ENCODE peak calls at places on chromosome 10, in seven cellular contexts. One of them, this sample, is unnamed.

GRCh38 chr10:86795353-86795752 is 38.9 kb downstream of the BMPR1A start:
- DNase-seq in renal cortical epithelial cell: peak
- DNase-seq in left ventricle myocardium inferior: no peak
- DNase-seq in stimulated activated CD8-positive, alpha-beta memory T cell treated with anti-CD3 and anti-CD28 coated beads, Interleukin-4, amount 100 ng/mL, for 1 hour: no peak
- DNase-seq in activated CD8-positive, alpha-beta memory T cell treated with anti-CD3 and anti-CD28 coated beads for 4 hours: no peak
- DNase-seq in fibroblast of the aortic adventitia: peak
- DNase-seq in right cardiac atrium: no peak
- DNase-seq in this sample: no peak

GRCh38 chr10:14879055-14879800 is 562 bp downstream of the SUV39H2 start:
- DNase-seq in stimulated activated CD8-positive, alpha-beta memory T cell treated with anti-CD3 and anti-CD28 coated beads, Interleukin-4, amount 100 ng/mL, for 1 hour: no peak
- DNase-seq in activated CD8-positive, alpha-beta memory T cell treated with anti-CD3 and anti-CD28 coated beads for 4 hours: peak
- DNase-seq in left ventricle myocardium inferior: peak
- DNase-seq in renal cortical epithelial cell: peak
- DNase-seq in fibroblast of the aortic adventitia: peak
- DNase-seq in right cardiac atrium: peak
- DNase-seq in this sample: peak

GRCh38 chr10:4215485-4215884 is 430.5 kb upstream of the KLF6 start:
- DNase-seq in left ventricle myocardium inferior: no peak
- DNase-seq in activated CD8-positive, alpha-beta memory T cell treated with anti-CD3 and anti-CD28 coated beads for 4 hours: no peak
- DNase-seq in renal cortical epithelial cell: no peak
- DNase-seq in right cardiac atrium: no peak
- DNase-seq in stimulated activated CD8-positive, alpha-beta memory T cell treated with anti-CD3 and anti-CD28 coated beads, Interleukin-4, amount 100 ng/mL, for 1 hour: no peak
- DNase-seq in fibroblast of the aortic adventitia: no peak
- DNase-seq in this sample: no peak

GRCh38 chr10:119980956-119981355 is 88.4 kb downstream of the SEC23IP start:
- DNase-seq in fibroblast of the aortic adventitia: no peak
- DNase-seq in right cardiac atrium: no peak
- DNase-seq in left ventricle myocardium inferior: no peak
- DNase-seq in renal cortical epithelial cell: no peak
- DNase-seq in stimulated activated CD8-positive, alpha-beta memory T cell treated with anti-CD3 and anti-CD28 coated beads, Interleukin-4, amount 100 ng/mL, for 1 hour: no peak
- DNase-seq in activated CD8-positive, alpha-beta memory T cell treated with anti-CD3 and anti-CD28 coated beads for 4 hours: no peak
- DNase-seq in this sample: no peak

GRCh38 chr10:25902002-25902401 is 32.0 kb upstream of the MYO3A start:
- DNase-seq in right cardiac atrium: no peak
- DNase-seq in activated CD8-positive, alpha-beta memory T cell treated with anti-CD3 and anti-CD28 coated beads for 4 hours: no peak
- DNase-seq in left ventricle myocardium inferior: no peak
- DNase-seq in fibroblast of the aortic adventitia: no peak
- DNase-seq in renal cortical epithelial cell: no peak
- DNase-seq in stimulated activated CD8-positive, alpha-beta memory T cell treated with anti-CD3 and anti-CD28 coated beads, Interleukin-4, amount 100 ng/mL, for 1 hour: no peak
- DNase-seq in this sample: no peak

GRCh38 chr10:110007171-110007700 is 548 bp upstream of the ADD3 start:
- DNase-seq in fibroblast of the aortic adventitia: no peak
- DNase-seq in stimulated activated CD8-positive, alpha-beta memory T cell treated with anti-CD3 and anti-CD28 coated beads, Interleukin-4, amount 100 ng/mL, for 1 hour: no peak
- DNase-seq in left ventricle myocardium inferior: no peak
- DNase-seq in right cardiac atrium: no peak
- DNase-seq in renal cortical epithelial cell: no peak
- DNase-seq in activated CD8-positive, alpha-beta memory T cell treated with anti-CD3 and anti-CD28 coated beads for 4 hours: peak
- DNase-seq in this sample: no peak

GRCh38 chr10:3255086-3255485 is 82.5 kb upstream of the PITRM1 start:
- DNase-seq in right cardiac atrium: no peak
- DNase-seq in renal cortical epithelial cell: no peak
- DNase-seq in stimulated activated CD8-positive, alpha-beta memory T cell treated with anti-CD3 and anti-CD28 coated beads, Interleukin-4, amount 100 ng/mL, for 1 hour: no peak
- DNase-seq in left ventricle myocardium inferior: no peak
- DNase-seq in fibroblast of the aortic adventitia: no peak
- DNase-seq in activated CD8-positive, alpha-beta memory T cell treated with anti-CD3 and anti-CD28 coated beads for 4 hours: no peak
- DNase-seq in this sample: no peak

GRCh38 chr10:127175357-127176110 is 20.9 kb downstream of the INSYN2A start:
- DNase-seq in stimulated activated CD8-positive, alpha-beta memory T cell treated with anti-CD3 and anti-CD28 coated beads, Interleukin-4, amount 100 ng/mL, for 1 hour: no peak
- DNase-seq in activated CD8-positive, alpha-beta memory T cell treated with anti-CD3 and anti-CD28 coated beads for 4 hours: no peak
- DNase-seq in renal cortical epithelial cell: no peak
- DNase-seq in left ventricle myocardium inferior: no peak
- DNase-seq in right cardiac atrium: no peak
- DNase-seq in fibroblast of the aortic adventitia: no peak
- DNase-seq in this sample: no peak

GRCh38 chr10:70761031-70761601 is 24.1 kb downstream of the TBATA start:
- DNase-seq in renal cortical epithelial cell: no peak
- DNase-seq in activated CD8-positive, alpha-beta memory T cell treated with anti-CD3 and anti-CD28 coated beads for 4 hours: no peak
- DNase-seq in left ventricle myocardium inferior: no peak
- DNase-seq in stimulated activated CD8-positive, alpha-beta memory T cell treated with anti-CD3 and anti-CD28 coated beads, Interleukin-4, amount 100 ng/mL, for 1 hour: no peak
- DNase-seq in fibroblast of the aortic adventitia: no peak
- DNase-seq in right cardiac atrium: no peak
- DNase-seq in this sample: no peak

GRCh38 chr10:71397340-71398212 is 856 bp downstream of the CDH23 start:
- DNase-seq in fibroblast of the aortic adventitia: no peak
- DNase-seq in right cardiac atrium: peak
- DNase-seq in left ventricle myocardium inferior: no peak
- DNase-seq in renal cortical epithelial cell: no peak
- DNase-seq in stimulated activated CD8-positive, alpha-beta memory T cell treated with anti-CD3 and anti-CD28 coated beads, Interleukin-4, amount 100 ng/mL, for 1 hour: no peak
- DNase-seq in activated CD8-positive, alpha-beta memory T cell treated with anti-CD3 and anti-CD28 coated beads for 4 hours: no peak
- DNase-seq in this sample: peak

GRCh38 chr10:44990302-44990655 is 10.4 kb upstream of the ZNF22 start:
- DNase-seq in activated CD8-positive, alpha-beta memory T cell treated with anti-CD3 and anti-CD28 coated beads for 4 hours: no peak
- DNase-seq in stimulated activated CD8-positive, alpha-beta memory T cell treated with anti-CD3 and anti-CD28 coated beads, Interleukin-4, amount 100 ng/mL, for 1 hour: no peak
- DNase-seq in right cardiac atrium: no peak
- DNase-seq in renal cortical epithelial cell: no peak
- DNase-seq in fibroblast of the aortic adventitia: peak
- DNase-seq in left ventricle myocardium inferior: no peak
- DNase-seq in this sample: peak

GRCh38 chr10:70575486-70575873 is 27.1 kb downstream of the PRF1 start:
- DNase-seq in left ventricle myocardium inferior: no peak
- DNase-seq in fibroblast of the aortic adventitia: peak
- DNase-seq in activated CD8-positive, alpha-beta memory T cell treated with anti-CD3 and anti-CD28 coated beads for 4 hours: no peak
- DNase-seq in right cardiac atrium: no peak
- DNase-seq in stimulated activated CD8-positive, alpha-beta memory T cell treated with anti-CD3 and anti-CD28 coated beads, Interleukin-4, amount 100 ng/mL, for 1 hour: no peak
- DNase-seq in renal cortical epithelial cell: no peak
- DNase-seq in this sample: no peak

GRCh38 chr10:33801705-33802104 is 467.2 kb upstream of the NRP1 start:
- DNase-seq in left ventricle myocardium inferior: no peak
- DNase-seq in activated CD8-positive, alpha-beta memory T cell treated with anti-CD3 and anti-CD28 coated beads for 4 hours: no peak
- DNase-seq in fibroblast of the aortic adventitia: no peak
- DNase-seq in stimulated activated CD8-positive, alpha-beta memory T cell treated with anti-CD3 and anti-CD28 coated beads, Interleukin-4, amount 100 ng/mL, for 1 hour: no peak
- DNase-seq in right cardiac atrium: no peak
- DNase-seq in renal cortical epithelial cell: peak
- DNase-seq in this sample: no peak

GRCh38 chr10:13475124-13475523 is 53.7 kb downstream of the BEND7 start:
- DNase-seq in right cardiac atrium: no peak
- DNase-seq in fibroblast of the aortic adventitia: no peak
- DNase-seq in stimulated activated CD8-positive, alpha-beta memory T cell treated with anti-CD3 and anti-CD28 coated beads, Interleukin-4, amount 100 ng/mL, for 1 hour: no peak
- DNase-seq in left ventricle myocardium inferior: no peak
- DNase-seq in renal cortical epithelial cell: peak
- DNase-seq in activated CD8-positive, alpha-beta memory T cell treated with anti-CD3 and anti-CD28 coated beads for 4 hours: no peak
- DNase-seq in this sample: no peak

GRCh38 chr10:131402771-131403723 is 91.5 kb upstream of the TCERG1L start:
- DNase-seq in renal cortical epithelial cell: no peak
- DNase-seq in activated CD8-positive, alpha-beta memory T cell treated with anti-CD3 and anti-CD28 coated beads for 4 hours: no peak
- DNase-seq in fibroblast of the aortic adventitia: no peak
- DNase-seq in right cardiac atrium: no peak
- DNase-seq in left ventricle myocardium inferior: no peak
- DNase-seq in stimulated activated CD8-positive, alpha-beta memory T cell treated with anti-CD3 and anti-CD28 coated beads, Interleukin-4, amount 100 ng/mL, for 1 hour: no peak
- DNase-seq in this sample: no peak

GRCh38 chr10:70258216-70258615 is 25.0 kb upstream of the PPA1 start:
- DNase-seq in stimulated activated CD8-positive, alpha-beta memory T cell treated with anti-CD3 and anti-CD28 coated beads, Interleukin-4, amount 100 ng/mL, for 1 hour: no peak
- DNase-seq in fibroblast of the aortic adventitia: no peak
- DNase-seq in renal cortical epithelial cell: peak
- DNase-seq in activated CD8-positive, alpha-beta memory T cell treated with anti-CD3 and anti-CD28 coated beads for 4 hours: no peak
- DNase-seq in right cardiac atrium: no peak
- DNase-seq in left ventricle myocardium inferior: no peak
- DNase-seq in this sample: no peak

GRCh38 chr10:87578799-87579401 is 74.2 kb downstream of the MINPP1 start:
- DNase-seq in left ventricle myocardium inferior: no peak
- DNase-seq in fibroblast of the aortic adventitia: peak
- DNase-seq in right cardiac atrium: no peak
- DNase-seq in activated CD8-positive, alpha-beta memory T cell treated with anti-CD3 and anti-CD28 coated beads for 4 hours: no peak
- DNase-seq in renal cortical epithelial cell: peak
- DNase-seq in stimulated activated CD8-positive, alpha-beta memory T cell treated with anti-CD3 and anti-CD28 coated beads, Interleukin-4, amount 100 ng/mL, for 1 hour: no peak
- DNase-seq in this sample: no peak

GRCh38 chr10:103692421-103693069 is 162.8 kb downstream of the SH3PXD2A start:
- DNase-seq in activated CD8-positive, alpha-beta memory T cell treated with anti-CD3 and anti-CD28 coated beads for 4 hours: no peak
- DNase-seq in renal cortical epithelial cell: no peak
- DNase-seq in fibroblast of the aortic adventitia: no peak
- DNase-seq in stimulated activated CD8-positive, alpha-beta memory T cell treated with anti-CD3 and anti-CD28 coated beads, Interleukin-4, amount 100 ng/mL, for 1 hour: no peak
- DNase-seq in left ventricle myocardium inferior: no peak
- DNase-seq in right cardiac atrium: no peak
- DNase-seq in this sample: no peak

GRCh38 chr10:11548065-11548762 is 63.2 kb downstream of the USP6NL start:
- DNase-seq in left ventricle myocardium inferior: no peak
- DNase-seq in renal cortical epithelial cell: no peak
- DNase-seq in fibroblast of the aortic adventitia: no peak
- DNase-seq in right cardiac atrium: no peak
- DNase-seq in stimulated activated CD8-positive, alpha-beta memory T cell treated with anti-CD3 and anti-CD28 coated beads, Interleukin-4, amount 100 ng/mL, for 1 hour: no peak
- DNase-seq in activated CD8-positive, alpha-beta memory T cell treated with anti-CD3 and anti-CD28 coated beads for 4 hours: no peak
- DNase-seq in this sample: no peak

GRCh38 chr10:34918060-34918840 is 103.2 kb upstream of the PARD3 start:
- DNase-seq in right cardiac atrium: no peak
- DNase-seq in left ventricle myocardium inferior: no peak
- DNase-seq in renal cortical epithelial cell: no peak
- DNase-seq in activated CD8-positive, alpha-beta memory T cell treated with anti-CD3 and anti-CD28 coated beads for 4 hours: no peak
- DNase-seq in stimulated activated CD8-positive, alpha-beta memory T cell treated with anti-CD3 and anti-CD28 coated beads, Interleukin-4, amount 100 ng/mL, for 1 hour: no peak
- DNase-seq in fibroblast of the aortic adventitia: no peak
- DNase-seq in this sample: no peak

GRCh38 chr10:4650572-4650971 is 175.4 kb upstream of the AKR1E2 start:
- DNase-seq in fibroblast of the aortic adventitia: peak
- DNase-seq in activated CD8-positive, alpha-beta memory T cell treated with anti-CD3 and anti-CD28 coated beads for 4 hours: no peak
- DNase-seq in stimulated activated CD8-positive, alpha-beta memory T cell treated with anti-CD3 and anti-CD28 coated beads, Interleukin-4, amount 100 ng/mL, for 1 hour: no peak
- DNase-seq in left ventricle myocardium inferior: no peak
- DNase-seq in right cardiac atrium: no peak
- DNase-seq in renal cortical epithelial cell: no peak
- DNase-seq in this sample: no peak

GRCh38 chr10:123429631-123430257 is 236.4 kb upstream of the GPR26 start:
- DNase-seq in fibroblast of the aortic adventitia: peak
- DNase-seq in activated CD8-positive, alpha-beta memory T cell treated with anti-CD3 and anti-CD28 coated beads for 4 hours: no peak
- DNase-seq in left ventricle myocardium inferior: no peak
- DNase-seq in stimulated activated CD8-positive, alpha-beta memory T cell treated with anti-CD3 and anti-CD28 coated beads, Interleukin-4, amount 100 ng/mL, for 1 hour: no peak
- DNase-seq in renal cortical epithelial cell: peak
- DNase-seq in right cardiac atrium: no peak
- DNase-seq in this sample: no peak

GRCh38 chr10:69327463-69328345 is 49.4 kb downstream of the HK1 start:
- DNase-seq in left ventricle myocardium inferior: peak
- DNase-seq in right cardiac atrium: peak
- DNase-seq in activated CD8-positive, alpha-beta memory T cell treated with anti-CD3 and anti-CD28 coated beads for 4 hours: peak
- DNase-seq in fibroblast of the aortic adventitia: peak
- DNase-seq in renal cortical epithelial cell: peak
- DNase-seq in stimulated activated CD8-positive, alpha-beta memory T cell treated with anti-CD3 and anti-CD28 coated beads, Interleukin-4, amount 100 ng/mL, for 1 hour: no peak
- DNase-seq in this sample: peak

GRCh38 chr10:88991900-88992237 is 1.3 kb downstream of the FAS start:
- DNase-seq in left ventricle myocardium inferior: no peak
- DNase-seq in renal cortical epithelial cell: no peak
- DNase-seq in activated CD8-positive, alpha-beta memory T cell treated with anti-CD3 and anti-CD28 coated beads for 4 hours: no peak
- DNase-seq in right cardiac atrium: no peak
- DNase-seq in stimulated activated CD8-positive, alpha-beta memory T cell treated with anti-CD3 and anti-CD28 coated beads, Interleukin-4, amount 100 ng/mL, for 1 hour: no peak
- DNase-seq in fibroblast of the aortic adventitia: no peak
- DNase-seq in this sample: no peak

GRCh38 chr10:43308986-43309385 is 42.1 kb upstream of the RASGEF1A start:
- DNase-seq in left ventricle myocardium inferior: no peak
- DNase-seq in renal cortical epithelial cell: peak
- DNase-seq in activated CD8-positive, alpha-beta memory T cell treated with anti-CD3 and anti-CD28 coated beads for 4 hours: no peak
- DNase-seq in stimulated activated CD8-positive, alpha-beta memory T cell treated with anti-CD3 and anti-CD28 coated beads, Interleukin-4, amount 100 ng/mL, for 1 hour: no peak
- DNase-seq in right cardiac atrium: peak
- DNase-seq in fibroblast of the aortic adventitia: peak
- DNase-seq in this sample: no peak

GRCh38 chr10:104274762-104275721 is 6.1 kb downstream of the GSTO2 start:
- DNase-seq in right cardiac atrium: peak
- DNase-seq in fibroblast of the aortic adventitia: peak
- DNase-seq in left ventricle myocardium inferior: no peak
- DNase-seq in activated CD8-positive, alpha-beta memory T cell treated with anti-CD3 and anti-CD28 coated beads for 4 hours: no peak
- DNase-seq in renal cortical epithelial cell: peak
- DNase-seq in stimulated activated CD8-positive, alpha-beta memory T cell treated with anti-CD3 and anti-CD28 coated beads, Interleukin-4, amount 100 ng/mL, for 1 hour: no peak
- DNase-seq in this sample: peak

GRCh38 chr10:49486738-49487137 is 52.2 kb downstream of the ERCC6 start:
- DNase-seq in fibroblast of the aortic adventitia: no peak
- DNase-seq in right cardiac atrium: no peak
- DNase-seq in stimulated activated CD8-positive, alpha-beta memory T cell treated with anti-CD3 and anti-CD28 coated beads, Interleukin-4, amount 100 ng/mL, for 1 hour: no peak
- DNase-seq in renal cortical epithelial cell: no peak
- DNase-seq in left ventricle myocardium inferior: no peak
- DNase-seq in activated CD8-positive, alpha-beta memory T cell treated with anti-CD3 and anti-CD28 coated beads for 4 hours: no peak
- DNase-seq in this sample: no peak

GRCh38 chr10:119489572-119490326 is 52.8 kb downstream of the RGS10 start:
- DNase-seq in activated CD8-positive, alpha-beta memory T cell treated with anti-CD3 and anti-CD28 coated beads for 4 hours: peak
- DNase-seq in stimulated activated CD8-positive, alpha-beta memory T cell treated with anti-CD3 and anti-CD28 coated beads, Interleukin-4, amount 100 ng/mL, for 1 hour: peak
- DNase-seq in renal cortical epithelial cell: no peak
- DNase-seq in fibroblast of the aortic adventitia: peak
- DNase-seq in left ventricle myocardium inferior: peak
- DNase-seq in right cardiac atrium: peak
- DNase-seq in this sample: peak

GRCh38 chr10:88968316-88968882 is 15.8 kb upstream of the ACTA2 start:
- DNase-seq in fibroblast of the aortic adventitia: no peak
- DNase-seq in left ventricle myocardium inferior: no peak
- DNase-seq in renal cortical epithelial cell: no peak
- DNase-seq in activated CD8-positive, alpha-beta memory T cell treated with anti-CD3 and anti-CD28 coated beads for 4 hours: no peak
- DNase-seq in right cardiac atrium: no peak
- DNase-seq in stimulated activated CD8-positive, alpha-beta memory T cell treated with anti-CD3 and anti-CD28 coated beads, Interleukin-4, amount 100 ng/mL, for 1 hour: no peak
- DNase-seq in this sample: no peak

GRCh38 chr10:89369142-89370105 is 8.4 kb upstream of the IFIT1B start:
- DNase-seq in renal cortical epithelial cell: peak
- DNase-seq in activated CD8-positive, alpha-beta memory T cell treated with anti-CD3 and anti-CD28 coated beads for 4 hours: no peak
- DNase-seq in stimulated activated CD8-positive, alpha-beta memory T cell treated with anti-CD3 and anti-CD28 coated beads, Interleukin-4, amount 100 ng/mL, for 1 hour: no peak
- DNase-seq in right cardiac atrium: no peak
- DNase-seq in left ventricle myocardium inferior: no peak
- DNase-seq in fibroblast of the aortic adventitia: peak
- DNase-seq in this sample: no peak